ENCODE peak calls at places on chromosomes 3 and 15, in eight cellular contexts. One of them, this sample, is unnamed.

GRCh38 chr15:88814393-88814792 is 11.2 kb downstream of the ACAN start:
- DNase-seq in pancreas: no peak
- DNase-seq in lower lobe of right lung: no peak
- DNase-seq in fibroblast of the aortic adventitia: no peak
- DNase-seq in fibroblast of lung: no peak
- DNase-seq in testis: no peak
- DNase-seq in AG04450: no peak
- DNase-seq in HL-60: no peak
- DNase-seq in this sample: no peak

GRCh38 chr3:112638327-112639020 is 2.5 kb downstream of the CCDC80 start:
- DNase-seq in fibroblast of lung: no peak
- DNase-seq in lower lobe of right lung: no peak
- DNase-seq in testis: no peak
- DNase-seq in AG04450: no peak
- DNase-seq in fibroblast of the aortic adventitia: peak; percentile 69
- DNase-seq in pancreas: no peak
- DNase-seq in HL-60: no peak
- DNase-seq in this sample: no peak

GRCh38 chr15:40894689-40895308 is 549 bp downstream of the VPS18 start:
- DNase-seq in lower lobe of right lung: peak; percentile 71
- DNase-seq in pancreas: peak; percentile 66
- DNase-seq in fibroblast of lung: peak; percentile 76
- DNase-seq in fibroblast of the aortic adventitia: peak; percentile 78
- DNase-seq in HL-60: no peak
- DNase-seq in testis: peak; percentile 57
- DNase-seq in AG04450: peak; percentile 66
- DNase-seq in this sample: no peak

GRCh38 chr3:195114026-195114425 is 156.9 kb downstream of the XXYLT1 start:
- DNase-seq in fibroblast of the aortic adventitia: no peak
- DNase-seq in pancreas: no peak
- DNase-seq in AG04450: no peak
- DNase-seq in testis: no peak
- DNase-seq in HL-60: no peak
- DNase-seq in lower lobe of right lung: no peak
- DNase-seq in fibroblast of lung: no peak
- DNase-seq in this sample: no peak

GRCh38 chr15:85381850-85382751 is 1.7 kb downstream of the AKAP13 start:
- DNase-seq in lower lobe of right lung: no peak
- DNase-seq in fibroblast of the aortic adventitia: no peak
- DNase-seq in fibroblast of lung: peak; percentile 44
- DNase-seq in testis: peak; percentile 25
- DNase-seq in pancreas: no peak
- DNase-seq in HL-60: no peak
- DNase-seq in AG04450: no peak
- DNase-seq in this sample: no peak

GRCh38 chr15:63332367-63333078 is 49.1 kb downstream of the CA12 start:
- DNase-seq in AG04450: peak; percentile 78
- DNase-seq in HL-60: no peak
- DNase-seq in testis: no peak
- DNase-seq in fibroblast of the aortic adventitia: peak; percentile 85
- DNase-seq in pancreas: no peak
- DNase-seq in lower lobe of right lung: no peak
- DNase-seq in fibroblast of lung: peak; percentile 86
- DNase-seq in this sample: peak; percentile 50

GRCh38 chr3:126119008-126119675 is 35.2 kb upstream of the SLC41A3 start:
- DNase-seq in fibroblast of the aortic adventitia: no peak
- DNase-seq in testis: peak; percentile 4
- DNase-seq in pancreas: peak; percentile 5
- DNase-seq in HL-60: no peak
- DNase-seq in AG04450: no peak
- DNase-seq in fibroblast of lung: no peak
- DNase-seq in lower lobe of right lung: no peak
- DNase-seq in this sample: peak; percentile 28

GRCh38 chr15:62928242-62928995 is 114.1 kb upstream of the TPM1 start:
- DNase-seq in pancreas: no peak
- DNase-seq in fibroblast of lung: peak; percentile 100
- DNase-seq in AG04450: peak; percentile 64
- DNase-seq in lower lobe of right lung: no peak
- DNase-seq in HL-60: no peak
- DNase-seq in testis: no peak
- DNase-seq in fibroblast of the aortic adventitia: peak; percentile 98
- DNase-seq in this sample: no peak

GRCh38 chr3:125186261-125186770 is 26.2 kb downstream of the SLC12A8 start:
- DNase-seq in lower lobe of right lung: no peak
- DNase-seq in testis: peak; percentile 56
- DNase-seq in HL-60: no peak
- DNase-seq in fibroblast of the aortic adventitia: peak; percentile 54
- DNase-seq in AG04450: no peak
- DNase-seq in fibroblast of lung: peak; percentile 60
- DNase-seq in pancreas: no peak
- DNase-seq in this sample: no peak

GRCh38 chr15:90478981-90479481 is 50.7 kb upstream of the CRTC3 start:
- DNase-seq in lower lobe of right lung: no peak
- DNase-seq in HL-60: no peak
- DNase-seq in AG04450: no peak
- DNase-seq in pancreas: peak; percentile 59
- DNase-seq in fibroblast of lung: peak; percentile 64
- DNase-seq in testis: no peak
- DNase-seq in fibroblast of the aortic adventitia: peak; percentile 14
- DNase-seq in this sample: peak; percentile 87

GRCh38 chr3:195801251-195802183 is 10.2 kb downstream of the MUC4 start:
- DNase-seq in fibroblast of lung: no peak
- DNase-seq in HL-60: no peak
- DNase-seq in AG04450: no peak
- DNase-seq in pancreas: no peak
- DNase-seq in lower lobe of right lung: no peak
- DNase-seq in fibroblast of the aortic adventitia: no peak
- DNase-seq in testis: no peak
- DNase-seq in this sample: no peak

GRCh38 chr3:47455806-47456452 is 19.8 kb downstream of the SCAP start:
- DNase-seq in pancreas: peak; percentile 4
- DNase-seq in fibroblast of lung: no peak
- DNase-seq in AG04450: no peak
- DNase-seq in fibroblast of the aortic adventitia: peak; percentile 30
- DNase-seq in HL-60: no peak
- DNase-seq in lower lobe of right lung: no peak
- DNase-seq in testis: peak; percentile 6
- DNase-seq in this sample: no peak

GRCh38 chr3:138835177-138835757 is 539 bp upstream of the PIK3CB start:
- DNase-seq in AG04450: no peak
- DNase-seq in lower lobe of right lung: no peak
- DNase-seq in fibroblast of the aortic adventitia: no peak
- DNase-seq in HL-60: no peak
- DNase-seq in fibroblast of lung: no peak
- DNase-seq in pancreas: no peak
- DNase-seq in testis: no peak
- DNase-seq in this sample: no peak

GRCh38 chr3:23199649-23200048 is 3.5 kb upstream of the UBE2E2 start:
- DNase-seq in pancreas: no peak
- DNase-seq in fibroblast of the aortic adventitia: no peak
- DNase-seq in lower lobe of right lung: no peak
- DNase-seq in fibroblast of lung: no peak
- DNase-seq in testis: no peak
- DNase-seq in HL-60: no peak
- DNase-seq in AG04450: no peak
- DNase-seq in this sample: no peak

GRCh38 chr3:187015903-187016638 is 85.7 kb downstream of the ST6GAL1 start:
- DNase-seq in lower lobe of right lung: no peak
- DNase-seq in fibroblast of the aortic adventitia: no peak
- DNase-seq in pancreas: no peak
- DNase-seq in fibroblast of lung: no peak
- DNase-seq in HL-60: no peak
- DNase-seq in testis: no peak
- DNase-seq in AG04450: no peak
- DNase-seq in this sample: no peak

GRCh38 chr3:113535898-113536297 is 3.5 kb downstream of the SIDT1 start:
- DNase-seq in lower lobe of right lung: no peak
- DNase-seq in AG04450: no peak
- DNase-seq in testis: no peak
- DNase-seq in fibroblast of the aortic adventitia: no peak
- DNase-seq in pancreas: no peak
- DNase-seq in HL-60: no peak
- DNase-seq in fibroblast of lung: no peak
- DNase-seq in this sample: no peak

GRCh38 chr3:69867941-69868505 is 128.8 kb downstream of the MITF start:
- DNase-seq in HL-60: no peak
- DNase-seq in lower lobe of right lung: no peak
- DNase-seq in pancreas: no peak
- DNase-seq in AG04450: no peak
- DNase-seq in testis: no peak
- DNase-seq in fibroblast of the aortic adventitia: peak; percentile 14
- DNase-seq in fibroblast of lung: peak; percentile 28
- DNase-seq in this sample: no peak

GRCh38 chr3:63607716-63608115 is 44.8 kb upstream of the SNTN start:
- DNase-seq in testis: no peak
- DNase-seq in fibroblast of the aortic adventitia: no peak
- DNase-seq in fibroblast of lung: no peak
- DNase-seq in HL-60: no peak
- DNase-seq in lower lobe of right lung: no peak
- DNase-seq in AG04450: no peak
- DNase-seq in pancreas: no peak
- DNase-seq in this sample: no peak

GRCh38 chr15:63939531-63940130 is 105.9 kb upstream of the HERC1 start:
- DNase-seq in pancreas: no peak
- DNase-seq in fibroblast of the aortic adventitia: peak; percentile 15
- DNase-seq in AG04450: peak; percentile 23
- DNase-seq in HL-60: no peak
- DNase-seq in testis: peak; percentile 68
- DNase-seq in lower lobe of right lung: no peak
- DNase-seq in fibroblast of lung: peak; percentile 81
- DNase-seq in this sample: no peak

GRCh38 chr15:80923668-80924067 is 66.0 kb downstream of the MESD start:
- DNase-seq in AG04450: no peak
- DNase-seq in pancreas: no peak
- DNase-seq in testis: no peak
- DNase-seq in HL-60: no peak
- DNase-seq in fibroblast of lung: peak; percentile 11
- DNase-seq in lower lobe of right lung: no peak
- DNase-seq in fibroblast of the aortic adventitia: no peak
- DNase-seq in this sample: no peak

GRCh38 chr15:31148622-31149505 is 47.3 kb upstream of the TRPM1 start:
- DNase-seq in fibroblast of the aortic adventitia: no peak
- DNase-seq in testis: peak; percentile 7
- DNase-seq in fibroblast of lung: no peak
- DNase-seq in pancreas: no peak
- DNase-seq in AG04450: no peak
- DNase-seq in HL-60: no peak
- DNase-seq in lower lobe of right lung: no peak
- DNase-seq in this sample: no peak

DNA sequence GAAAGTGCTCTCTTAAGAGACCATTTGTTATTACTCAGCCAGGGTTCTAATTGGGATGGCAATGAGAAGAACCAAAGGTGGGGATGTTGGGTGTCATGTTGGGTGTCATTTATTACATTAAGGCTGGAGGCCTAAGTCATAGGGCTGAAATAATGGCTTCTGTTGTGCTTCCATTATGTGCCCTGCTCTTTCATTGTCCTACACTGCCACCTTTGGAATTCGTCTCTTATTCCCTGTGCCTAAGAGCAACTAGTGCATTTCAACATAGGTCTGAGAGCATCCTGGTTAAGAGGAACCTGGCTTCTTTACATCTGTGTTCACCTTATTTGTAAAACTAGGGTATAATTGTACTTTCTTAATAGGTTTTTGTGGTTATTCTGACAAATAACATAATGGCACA is 32.2 kb downstream of the RIOX2 start:
- DNase-seq in lower lobe of right lung: no peak
- DNase-seq in fibroblast of lung: no peak
- DNase-seq in HL-60: no peak
- DNase-seq in fibroblast of the aortic adventitia: no peak
- DNase-seq in testis: no peak
- DNase-seq in pancreas: no peak
- DNase-seq in AG04450: no peak
- DNase-seq in this sample: no peak
- TF ChIP-seq CTCF in lower lobe of right lung: no peak
- TF ChIP-seq CTCF in fibroblast of lung: no peak
- TF ChIP-seq CTCF in HL-60: no peak
- TF ChIP-seq CTCF in fibroblast of the aortic adventitia: no peak
- TF ChIP-seq CTCF in testis: no peak
- TF ChIP-seq CTCF in pancreas: no peak
- TF ChIP-seq CTCF in AG04450: no peak
- TF ChIP-seq CTCF in this sample: peak; percentile 34

GRCh38 chr3:123758081-123758564 is 126.0 kb downstream of the MYLK start:
- DNase-seq in fibroblast of lung: peak; percentile 86
- DNase-seq in lower lobe of right lung: no peak
- DNase-seq in AG04450: no peak
- DNase-seq in pancreas: no peak
- DNase-seq in HL-60: no peak
- DNase-seq in testis: no peak
- DNase-seq in fibroblast of the aortic adventitia: peak; percentile 33
- DNase-seq in this sample: no peak
- H3K4me3 ChIP-seq in fibroblast of lung: no peak overlapping the region
- H3K4me3 ChIP-seq in lower lobe of right lung: no peak overlapping the region
- H3K4me3 ChIP-seq in AG04450: no peak overlapping the region
- H3K4me3 ChIP-seq in pancreas: no peak overlapping the region
- H3K4me3 ChIP-seq in HL-60: no peak overlapping the region
- H3K4me3 ChIP-seq in testis: no peak overlapping the region
- H3K4me3 ChIP-seq in fibroblast of the aortic adventitia: no peak overlapping the region
- H3K4me3 ChIP-seq in this sample: no peak overlapping the region

GRCh38 chr3:36408146-36408545 is 27.8 kb downstream of the STAC start:
- DNase-seq in fibroblast of the aortic adventitia: no peak
- DNase-seq in fibroblast of lung: no peak
- DNase-seq in testis: no peak
- DNase-seq in lower lobe of right lung: no peak
- DNase-seq in AG04450: no peak
- DNase-seq in pancreas: no peak
- DNase-seq in HL-60: no peak
- DNase-seq in this sample: no peak
- TF ChIP-seq CTCF in fibroblast of the aortic adventitia: peak; percentile 21
- TF ChIP-seq CTCF in fibroblast of lung: no peak
- TF ChIP-seq CTCF in testis: no peak
- TF ChIP-seq CTCF in lower lobe of right lung: no peak
- TF ChIP-seq CTCF in AG04450: peak; percentile 33
- TF ChIP-seq CTCF in pancreas: no peak
- TF ChIP-seq CTCF in HL-60: no peak
- TF ChIP-seq CTCF in this sample: no peak

DNA sequence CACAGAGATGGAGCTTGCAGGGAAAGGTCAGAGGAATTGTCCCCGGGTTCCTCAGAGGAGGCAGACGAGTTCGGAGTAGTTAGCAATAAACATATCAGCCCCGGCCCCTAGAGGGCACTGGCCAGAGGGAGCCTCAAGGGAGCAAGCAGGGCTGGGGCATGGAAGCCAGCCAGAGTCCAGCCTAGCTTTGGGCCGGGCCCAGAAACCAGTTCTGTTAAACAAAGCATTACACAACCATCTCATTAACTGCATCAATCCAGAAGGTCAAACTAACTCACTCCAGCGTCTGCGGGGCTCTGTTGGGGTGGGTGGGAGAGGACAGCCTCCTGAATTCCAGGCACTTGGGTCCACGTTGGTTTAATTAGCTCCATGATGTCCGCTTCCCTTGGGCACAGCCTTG is 41.0 kb upstream of the IREB2 start:
- DNase-seq in testis: no peak
- DNase-seq in AG04450: no peak
- DNase-seq in fibroblast of lung: no peak
- DNase-seq in pancreas: peak; percentile 85
- DNase-seq in lower lobe of right lung: peak; percentile 84
- DNase-seq in fibroblast of the aortic adventitia: peak; percentile 71
- DNase-seq in HL-60: no peak
- DNase-seq in this sample: peak; percentile 87
- H3K4me3 ChIP-seq in testis: no peak overlapping the region
- H3K4me3 ChIP-seq in AG04450: no peak overlapping the region
- H3K4me3 ChIP-seq in fibroblast of lung: no peak overlapping the region
- H3K4me3 ChIP-seq in pancreas: no peak overlapping the region
- H3K4me3 ChIP-seq in lower lobe of right lung: no peak overlapping the region
- H3K4me3 ChIP-seq in fibroblast of the aortic adventitia: no peak overlapping the region
- H3K4me3 ChIP-seq in HL-60: no peak overlapping the region
- H3K4me3 ChIP-seq in this sample: no peak overlapping the region